ENCODE peak calls at places on chromosomes 12 and 14, in four cellular contexts. N is GM03348, Q is NCI-H1092, S is hepatocyte. T is an unnamed sample.

GRCh38 chr14:73426877-73427276 is 31.5 kb downstream of the NUMB start:
- DNase-seq in N (no peak), Q (no peak), S (peak), T (no peak)

GRCh38 chr12:29882771-29883315 is 99.1 kb upstream of the TMTC1 start:
- DNase-seq in N (no peak), Q (no peak), S (no peak), T (no peak)

GRCh38 chr14:93003945-93004698 is 81.2 kb downstream of the CHGA start:
- DNase-seq in N (no peak), Q (no peak), S (no peak), T (no peak)

GRCh38 chr14:77730976-77731497 is 23.1 kb downstream of the SLIRP start:
- DNase-seq in N (no peak), Q (no peak), S (no peak), T (no peak)

GRCh38 chr12:53958128-53958527 is 3.4 kb downstream of the HOXC12 start:
- DNase-seq in N (no peak), Q (no peak), S (no peak), T (no peak)

GRCh38 chr14:23423657-23424056 is 11.8 kb downstream of the MYH7 start:
- DNase-seq in N (no peak), Q (no peak), S (no peak), T (no peak)

GRCh38 chr14:102499401-102500189 is 10.0 kb downstream of the ANKRD9 start:
- DNase-seq in N (no peak), Q (no peak), S (no peak), T (no peak)

GRCh38 chr12:49503674-49504180 is 35.1 kb upstream of the KCNH3 start:
- DNase-seq in N (no peak), Q (no peak), S (peak), T (no peak)

GRCh38 chr14:87643005-87643404 is 350.0 kb downstream of the GALC start:
- DNase-seq in N (no peak), Q (no peak), S (peak), T (no peak)

GRCh38 chr12:15700595-15700994 is 88.6 kb downstream of the EPS8 start:
- DNase-seq in N (peak), Q (no peak), S (no peak), T (no peak)

GRCh38 chr14:54685286-54685845 is 118.4 kb downstream of the SAMD4A start:
- DNase-seq in N (no peak), Q (no peak), S (no peak), T (no peak)

GRCh38 chr14:63632932-63633514 is 8.6 kb downstream of the WDR89 start:
- DNase-seq in N (peak), Q (no peak), S (peak), T (peak)

GRCh38 chr12:70918321-70918720 is 2.2 kb downstream of the PTPRR start:
- DNase-seq in N (no peak), Q (no peak), S (no peak), T (no peak)

GRCh38 chr12:65891987-65892481 is 67.8 kb downstream of the HMGA2 start:
- DNase-seq in N (peak), Q (no peak), S (peak), T (no peak)

GRCh38 chr12:51744235-51744634 is 104.3 kb downstream of the FIGNL2 start:
- DNase-seq in N (no peak), Q (no peak), S (no peak), T (peak)

GRCh38 chr14:37603688-37604251 is 8.3 kb downstream of the TTC6 start:
- DNase-seq in N (no peak), Q (no peak), S (no peak), T (no peak)

GRCh38 chr12:1339608-1340319 is 254.6 kb downstream of the FBXL14 start:
- DNase-seq in N (no peak), Q (no peak), S (no peak), T (no peak)

GRCh38 chr12:85923767-85924331 is 49.8 kb downstream of the NTS start:
- DNase-seq in N (peak), Q (no peak), S (peak), T (no peak)

GRCh38 chr12:71164877-71165197 is 7.0 kb upstream of the TSPAN8 start:
- DNase-seq in N (no peak), Q (no peak), S (peak), T (peak)

GRCh38 chr14:101177301-101178055 is 274.0 kb upstream of the RTL1 start:
- DNase-seq in N (peak), Q (no peak), S (no peak), T (no peak)

GRCh38 chr14:92688434-92689375 is 59.7 kb downstream of the LGMN start:
- DNase-seq in N (no peak), Q (no peak), S (no peak), T (no peak)

GRCh38 chr12:51056242-51056641 is 8.1 kb downstream of the LETMD1 start:
- DNase-seq in N (peak), Q (no peak), S (no peak), T (no peak)

GRCh38 chr12:31588976-31589375 is 2.0 kb downstream of the DENND5B start:
- DNase-seq in N (no peak), Q (no peak), S (no peak), T (no peak)

GRCh38 chr14:74302160-74302628 is 540 bp downstream of the ABCD4 start:
- DNase-seq in N (peak), Q (no peak), S (peak), T (peak)

GRCh38 chr14:104001003-104001402 is 58.7 kb upstream of the RD3L start:
- DNase-seq in N (no peak), Q (no peak), S (no peak), T (peak)

GRCh38 chr12:64205542-64205941 is 16.6 kb downstream of the KICS2 start:
- DNase-seq in N (no peak), Q (no peak), S (no peak), T (no peak)

GRCh38 chr12:116717466-116718457 is 20.1 kb downstream of the SPRING1 start:
- DNase-seq in N (peak), Q (no peak), S (no peak), T (no peak)

GRCh38 chr12:78062781-78063180 is 232.1 kb downstream of the NAV3 start:
- DNase-seq in N (peak), Q (no peak), S (peak), T (peak)

GRCh38 chr12:43069768-43070221 is 480.2 kb upstream of the PRICKLE1 start:
- DNase-seq in N (no peak), Q (no peak), S (no peak), T (no peak)

GRCh38 chr14:58574623-58575022 is 63.1 kb upstream of the DACT1 start:
- DNase-seq in N (no peak), Q (no peak), S (no peak), T (no peak)

T was measured in HepG2.